ENCODE peak calls at places on chromosomes 12 and 14, in nine cellular contexts. P is iPS-NIHi11, V is NCI-H748 treated with DMSO at 0.1 percent for 48 hours, Q is NCI-H460, R is Ammon's horn, J is stomach, D is GM10248, S is EL, X is hepatocyte. C is an unnamed sample.

GRCh38 chr12:58888131-58888783 is 32.0 kb downstream of the LRIG3 start:
- DNase-seq in P (peak; percentile 26), V (peak; percentile 16), Q (peak; percentile 7), R (peak; percentile 88), J (peak; percentile 37), D (no peak), S (peak; percentile 7), X (peak; percentile 12), C (no peak)

GRCh38 chr12:76790564-76791552 is 26.9 kb downstream of the ZDHHC17 start:
- DNase-seq in P (peak; percentile 17), V (peak; percentile 26), Q (peak; percentile 19), R (no peak), J (no peak), D (peak; percentile 35), S (peak; percentile 25), X (peak; percentile 41), C (no peak)

GRCh38 chr12:80877706-80878384 is 59.9 kb downstream of the LIN7A start:
- DNase-seq in P (no peak), V (peak; percentile 19), Q (no peak), R (no peak), J (no peak), D (no peak), S (peak; percentile 46), X (no peak), C (no peak)

GRCh38 chr14:91891721-91892220 is 24.4 kb upstream of the TC2N start:
- DNase-seq in P (no peak), V (no peak), Q (no peak), R (peak; percentile 91), J (no peak), D (no peak), S (no peak), X (no peak), C (no peak)

GRCh38 chr14:74988131-74988530 is 14.6 kb upstream of the EIF2B2 start:
- DNase-seq in P (no peak), V (peak; percentile 88), Q (no peak), R (no peak), J (no peak), D (no peak), S (peak; percentile 81), X (no peak), C (no peak)

GRCh38 chr14:65940056-65940735 is 527.7 kb downstream of the FUT8 start:
- DNase-seq in P (no peak), V (peak; percentile 56), Q (peak; percentile 15), R (no peak), J (no peak), D (peak; percentile 24), S (peak; percentile 24), X (peak; percentile 32), C (no peak)

GRCh38 chr12:42129595-42130204 is 15.0 kb downstream of the GXYLT1 start:
- DNase-seq in P (peak; percentile 42), V (peak; percentile 53), Q (peak; percentile 75), R (peak; percentile 75), J (no peak), D (no peak), S (peak; percentile 75), X (peak; percentile 68), C (no peak)

GRCh38 chr14:34865889-34866574 is 9.1 kb downstream of the BAZ1A start:
- DNase-seq in P (no peak), V (no peak), Q (no peak), R (no peak), J (no peak), D (no peak), S (no peak), X (no peak), C (no peak)

GRCh38 chr14:44108601-44109000 is 398.5 kb downstream of the FSCB start:
- DNase-seq in P (no peak), V (no peak), Q (no peak), R (no peak), J (no peak), D (no peak), S (no peak), X (no peak), C (no peak)

GRCh38 chr14:74077401-74077800 is 6.9 kb downstream of the ALDH6A1 start:
- DNase-seq in P (no peak), V (no peak), Q (no peak), R (no peak), J (no peak), D (no peak), S (no peak), X (no peak), C (no peak)

GRCh38 chr12:8742501-8742900 is 44.7 kb downstream of the RIMKLB start:
- DNase-seq in P (no peak), V (no peak), Q (no peak), R (no peak), J (no peak), D (no peak), S (peak; percentile 62), X (no peak), C (no peak)

GRCh38 chr12:123132951-123133619 is 17.8 kb downstream of the PITPNM2 start:
- DNase-seq in P (no peak), V (no peak), Q (no peak), R (no peak), J (no peak), D (no peak), S (no peak), X (no peak), C (no peak)

GRCh38 chr14:102474934-102475333 is 34.6 kb downstream of the ANKRD9 start:
- DNase-seq in P (no peak), V (no peak), Q (no peak), R (peak; percentile 79), J (peak; percentile 35), D (no peak), S (no peak), X (no peak), C (no peak)

GRCh38 chr14:73491256-73491976 is 683 bp downstream of the RIOX1 start:
- DNase-seq in P (peak; percentile 78), V (peak; percentile 47), Q (peak; percentile 30), R (peak; percentile 44), J (peak; percentile 71), D (peak; percentile 86), S (peak; percentile 65), X (peak; percentile 73), C (peak; percentile 26)

GRCh38 chr12:125492354-125493270 is 427.4 kb downstream of the AACS start:
- DNase-seq in P (no peak), V (no peak), Q (no peak), R (no peak), J (peak; percentile 55), D (no peak), S (no peak), X (no peak), C (no peak)

GRCh38 chr12:83276904-83277303 is 590.2 kb downstream of the TMTC2 start:
- DNase-seq in P (no peak), V (no peak), Q (no peak), R (no peak), J (no peak), D (no peak), S (no peak), X (no peak), C (no peak)

GRCh38 chr14:93090826-93091583 is 24.7 kb downstream of the ITPK1 start:
- DNase-seq in P (no peak), V (no peak), Q (no peak), R (peak; percentile 61), J (no peak), D (no peak), S (no peak), X (no peak), C (no peak)

GRCh38 chr14:96576937-96577336 is 74.8 kb downstream of the PAPOLA start:
- DNase-seq in P (no peak), V (no peak), Q (no peak), R (no peak), J (no peak), D (peak; percentile 5), S (no peak), X (no peak), C (no peak)

GRCh38 chr12:42589465-42590323 is at the start of gene PRICKLE1:
- DNase-seq in P (peak; percentile 85), V (no peak), Q (no peak), R (peak; percentile 21), J (peak; percentile 47), D (peak; percentile 74), S (peak; percentile 60), X (peak; percentile 75), C (no peak)

GRCh38 chr12:124551268-124552144 is 15.9 kb downstream of the NCOR2 start:
- DNase-seq in P (peak; percentile 76), V (peak; percentile 39), Q (no peak), R (peak; percentile 67), J (peak; percentile 48), D (no peak), S (no peak), X (peak; percentile 62), C (no peak)

GRCh38 chr12:51171884-51172514 is 936 bp downstream of the TFCP2 start:
- DNase-seq in P (no peak), V (no peak), Q (no peak), R (no peak), J (peak; percentile 27), D (peak; percentile 29), S (peak; percentile 40), X (peak; percentile 44), C (no peak)

GRCh38 chr12:95790912-95791849 is 617 bp upstream of the NTN4 start:
- DNase-seq in P (no peak), V (peak; percentile 28), Q (no peak), R (peak; percentile 23), J (no peak), D (peak; percentile 24), S (peak; percentile 65), X (peak; percentile 43), C (no peak)

GRCh38 chr14:76920572-76921175 is 94.5 kb downstream of the LRRC74A start:
- DNase-seq in P (peak; percentile 39), V (peak; percentile 64), Q (no peak), R (peak; percentile 24), J (no peak), D (no peak), S (no peak), X (peak; percentile 59), C (no peak)

GRCh38 chr12:122681814-122682213 is 21.3 kb downstream of the HCAR2 start:
- DNase-seq in P (no peak), V (no peak), Q (no peak), R (peak; percentile 59), J (no peak), D (no peak), S (peak; percentile 27), X (no peak), C (no peak)

GRCh38 chr14:60090864-60091519 is 731 bp upstream of the PCNX4 start:
- DNase-seq in P (peak; percentile 38), V (no peak), Q (peak; percentile 63), R (peak; percentile 52), J (peak; percentile 33), D (peak; percentile 20), S (peak; percentile 67), X (peak; percentile 61), C (peak; percentile 16)

GRCh38 chr14:102071283-102071998 is 15.4 kb downstream of the HSP90AA1 start:
- DNase-seq in P (no peak), V (no peak), Q (no peak), R (no peak), J (no peak), D (no peak), S (peak; percentile 61), X (no peak), C (no peak)

GRCh38 chr12:5480218-5480952 is 48.5 kb downstream of the NTF3 start:
- DNase-seq in P (peak; percentile 68), V (peak; percentile 63), Q (no peak), R (no peak), J (no peak), D (no peak), S (no peak), X (peak; percentile 30), C (no peak)

GRCh38 chr12:9391751-9392240 is 183.6 kb upstream of the PZP start:
- DNase-seq in P (no peak), V (no peak), Q (no peak), R (no peak), J (no peak), D (no peak), S (no peak), X (no peak), C (no peak)

C was measured in effector CD8-positive, alpha-beta T cell.